ENCODE peak calls at places on chromosome 6, in seven cellular contexts. S is lower lobe of right lung; K is breast epithelium; B is heart left ventricle; T is kidney; J is CD8-positive, alpha-beta memory T cell; D is bronchial epithelial cell. Y is an unnamed sample. For H3K36me3, the result is how much of the 10 kb centered on the place peaks cover.

GRCh38 chr6:41280658-41281057 is 5.8 kb downstream of the TREM1 start:
- DNase-seq in S (no peak), K (no peak), B (no peak), T (no peak), J (no peak), D (no peak), Y (no peak)

GRCh38 chr6:76684881-76685280 is 612.4 kb upstream of the IMPG1 start:
- DNase-seq in S (no peak), K (no peak), B (no peak), T (no peak), J (no peak), D (no peak), Y (no peak)

GRCh38 chr6:142635130-142635529 is 309.8 kb downstream of the HIVEP2 start:
- DNase-seq in S (no peak), K (no peak), B (no peak), T (no peak), J (no peak), D (no peak), Y (no peak)

GRCh38 chr6:143589162-143589561 is 77.6 kb upstream of the FUCA2 start:
- DNase-seq in S (no peak), K (no peak), B (no peak), T (no peak), J (no peak), D (no peak), Y (no peak)

GRCh38 chr6:147257760-147258159 is 53.5 kb downstream of the STXBP5 start:
- DNase-seq in S (no peak), K (no peak), B (no peak), T (no peak), J (no peak), D (no peak), Y (no peak)

GRCh38 chr6:156598316-156598715 is 178.9 kb upstream of the ARID1B start:
- DNase-seq in S (no peak), K (no peak), B (no peak), T (no peak), J (no peak), D (no peak), Y (no peak)

GRCh38 chr6:70051197-70051596 is 184.8 kb downstream of the COL19A1 start:
- DNase-seq in S (no peak), K (no peak), B (no peak), T (no peak), J (no peak), D (peak), Y (no peak)

GRCh38 chr6:16698988-16699868 is 62.0 kb downstream of the ATXN1 start:
- DNase-seq in S (no peak), K (no peak), B (no peak), T (no peak), J (peak), D (peak), Y (no peak)

GRCh38 chr6:27668442-27669275 is 195.8 kb upstream of the ZNF184 start:
- DNase-seq in S (no peak), K (no peak), B (no peak), T (no peak), J (no peak), D (peak), Y (no peak)

GRCh38 chr6:14664112-14664592 is 546.6 kb downstream of the CD83 start:
- DNase-seq in S (no peak), K (no peak), B (no peak), T (peak), J (peak), D (no peak), Y (no peak)

GRCh38 chr6:43001843-43002242 is 11.9 kb downstream of the MEA1 start:
- DNase-seq in S (no peak), K (no peak), B (no peak), T (no peak), J (no peak), D (no peak), Y (no peak)

GRCh38 chr6:137013738-137014602 is 30.8 kb downstream of the IL20RA start:
- DNase-seq in S (no peak), K (no peak), B (no peak), T (no peak), J (no peak), D (peak), Y (no peak)

GRCh38 chr6:160121558-160121957 is at the start of gene SLC22A1:
- DNase-seq in S (no peak), K (no peak), B (no peak), T (no peak), J (no peak), D (no peak), Y (no peak)

GRCh38 chr6:132359891-132360290 is 41.4 kb downstream of the MOXD1 start:
- DNase-seq in S (no peak), K (no peak), B (no peak), T (no peak), J (no peak), D (no peak), Y (no peak)

GRCh38 chr6:1231941-1232340 is 80.0 kb upstream of the FOXQ1 start:
- DNase-seq in S (no peak), K (no peak), B (no peak), T (no peak), J (no peak), D (peak), Y (no peak)

GRCh38 chr6:123127807-123128206 is 131.8 kb downstream of the CLVS2 start:
- DNase-seq in S (no peak), K (no peak), B (no peak), T (no peak), J (no peak), D (peak), Y (no peak)

GRCh38 chr6:108559884-108560462 is 744 bp upstream of the FOXO3 start:
- DNase-seq in S (peak), K (peak), B (peak), T (peak), J (peak), D (peak), Y (peak)

GRCh38 chr6:145295746-145296145 is 439.6 kb downstream of the EPM2A start:
- DNase-seq in S (no peak), K (no peak), B (no peak), T (no peak), J (no peak), D (no peak), Y (no peak)

GRCh38 chr6:167669553-167669849 is 157.2 kb upstream of the AFDN start:
- DNase-seq in S (no peak), K (no peak), B (no peak), T (no peak), J (no peak), D (no peak), Y (no peak)

GRCh38 chr6:15363523-15364400 is 117.9 kb downstream of the JARID2 start:
- DNase-seq in S (no peak), K (no peak), B (no peak), T (no peak), J (no peak), D (no peak), Y (no peak)

GRCh38 chr6:127969701-127970100 is 68.8 kb upstream of the THEMIS start:
- DNase-seq in S (no peak), K (no peak), B (no peak), T (no peak), J (no peak), D (no peak), Y (no peak)

GRCh38 chr6:127967708-127968107 is 66.8 kb upstream of the THEMIS start:
- DNase-seq in S (no peak), K (no peak), B (no peak), T (no peak), J (no peak), D (no peak), Y (no peak)

GRCh38 chr6:127966616-127967015 is 65.8 kb upstream of the THEMIS start:
- DNase-seq in S (no peak), K (no peak), B (no peak), T (no peak), J (no peak), D (no peak), Y (no peak)

GRCh38 chr6:127971386-127971785 is 70.5 kb upstream of the THEMIS start:
- DNase-seq in S (no peak), K (no peak), B (no peak), T (no peak), J (no peak), D (no peak), Y (no peak)

GRCh38 chr6:127968394-127968793 is 67.5 kb upstream of the THEMIS start:
- DNase-seq in S (no peak), K (no peak), B (no peak), T (no peak), J (no peak), D (no peak), Y (no peak)
- H3K36me3 ChIP-seq in S (under half), K (under half), B (under half), T (under half), J (under half), D (under half), Y (under half)

DNA sequence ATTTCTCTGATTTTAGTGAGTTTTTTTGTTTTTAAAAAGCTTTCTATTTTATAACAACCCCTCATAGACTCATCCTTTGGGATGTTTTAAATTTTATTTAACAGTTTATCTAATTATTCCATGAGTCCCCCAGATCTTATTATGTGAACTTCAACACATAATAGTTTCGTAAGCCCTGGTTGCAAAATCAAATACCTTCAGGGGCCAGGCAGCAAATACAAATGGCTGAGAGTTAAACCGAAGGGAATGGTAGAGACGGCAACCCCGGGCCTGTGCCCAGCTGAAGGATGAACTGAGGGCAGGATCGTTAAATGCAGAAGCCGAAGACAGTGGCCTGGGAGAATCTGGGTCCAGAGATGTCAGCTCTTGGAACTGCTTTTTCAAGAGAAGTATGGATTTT is 88.4 kb downstream of the RTN4IP1 start:
- DNase-seq in S (no peak), K (no peak), B (no peak), T (no peak), J (no peak), D (no peak), Y (no peak)
- H3K36me3 ChIP-seq in S (under half), K (under half), B (under half), T (under half), J (under half), D (under half), Y (under half)

DNA sequence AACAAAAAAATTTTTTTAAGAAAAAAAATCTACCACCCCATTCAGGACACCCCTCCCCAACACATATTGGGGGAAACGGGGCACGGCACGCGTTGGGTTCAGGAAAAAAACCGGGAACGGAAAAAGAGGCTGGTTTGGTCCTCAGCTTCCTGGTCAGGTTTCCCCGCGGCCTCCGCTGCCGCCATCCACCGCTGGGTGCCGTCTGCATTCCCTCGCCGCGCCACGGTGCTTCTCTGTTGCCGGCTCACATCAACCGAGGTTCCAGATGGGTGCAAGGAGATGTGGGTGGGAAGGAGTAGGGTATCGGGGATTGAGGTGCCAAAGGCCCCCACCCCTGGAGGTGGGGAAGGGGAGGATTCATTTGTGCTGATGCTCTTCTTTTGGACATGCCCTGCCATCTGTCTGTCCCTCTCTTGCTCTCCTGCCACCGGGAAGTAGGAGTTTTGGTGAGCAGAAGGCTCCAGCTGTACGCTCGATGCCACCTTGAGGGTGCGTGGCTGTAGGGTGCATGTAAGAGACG is 5.8 kb downstream of the MCCD1 start:
- DNase-seq in S (no peak), K (no peak), B (no peak), T (no peak), J (no peak), D (no peak), Y (no peak)
- H3K36me3 ChIP-seq in S (half or more), K (under half), B (half or more), T (half or more), J (half or more), D (under half), Y (half or more)

GRCh38 chr6:152246554-152247337 is 390.4 kb downstream of the SYNE1 start:
- DNase-seq in S (no peak), K (no peak), B (no peak), T (no peak), J (no peak), D (no peak), Y (no peak)
- H3K36me3 ChIP-seq in S (half or more), K (under half), B (half or more), T (under half), J (under half), D (under half), Y (under half)

GRCh38 chr6:36075656-36076055 is 48.0 kb downstream of the MAPK14 start:
- DNase-seq in S (no peak), K (no peak), B (no peak), T (no peak), J (peak), D (peak), Y (no peak)
- H3K36me3 ChIP-seq in S (half or more), K (under half), B (half or more), T (under half), J (under half), D (under half), Y (under half)

GRCh38 chr6:47290124-47290834 is 19.4 kb downstream of the TNFRSF21 start:
- DNase-seq in S (no peak), K (no peak), B (no peak), T (no peak), J (no peak), D (no peak), Y (no peak)
- H3K36me3 ChIP-seq in S (under half), K (under half), B (under half), T (under half), J (under half), D (under half), Y (under half)

GRCh38 chr6:139545474-139546116 is 171.1 kb upstream of the CITED2 start:
- DNase-seq in S (no peak), K (no peak), B (no peak), T (no peak), J (no peak), D (no peak), Y (no peak)
- H3K36me3 ChIP-seq in S (under half), K (under half), B (under half), T (under half), J (under half), D (under half), Y (under half)